ENCODE peak calls at places on chromosome 18, in nine cellular contexts. C, Y, G, B, D, U, P, Q and L are unnamed samples.

GRCh38 chr18:67771271-67771670 is 254.8 kb upstream of the DSEL start:
- DNase-seq in C (no peak), Y (no peak), G (no peak), B (peak; percentile 50), D (no peak), U (no peak), P (peak; percentile 40), Q (no peak), L (no peak)

GRCh38 chr18:21444465-21445023 is 156.0 kb downstream of the ESCO1 start:
- DNase-seq in C (no peak), Y (peak; percentile 65), G (peak; percentile 64), B (peak; percentile 72), D (peak; percentile 42), U (no peak), P (peak; percentile 78), Q (no peak), L (no peak)

GRCh38 chr18:6624271-6624670 is 105.2 kb upstream of the ARHGAP28 start:
- DNase-seq in C (no peak), Y (no peak), G (no peak), B (peak; percentile 63), D (no peak), U (no peak), P (peak; percentile 87), Q (no peak), L (peak; percentile 42)

GRCh38 chr18:8177330-8178016 is 431.8 kb upstream of the RAB12 start:
- DNase-seq in C (no peak), Y (no peak), G (no peak), B (peak; percentile 9), D (no peak), U (no peak), P (peak; percentile 19), Q (peak; percentile 28), L (no peak)

GRCh38 chr18:56043691-56044090 is 455.7 kb upstream of the TCF4 start:
- DNase-seq in C (no peak), Y (no peak), G (no peak), B (no peak), D (no peak), U (peak; percentile 5), P (no peak), Q (peak; percentile 39), L (no peak)

GRCh38 chr18:50805732-50806131 is 14.1 kb downstream of the MRO start:
- DNase-seq in C (no peak), Y (no peak), G (no peak), B (no peak), D (no peak), U (no peak), P (no peak), Q (no peak), L (no peak)

GRCh38 chr18:44637210-44638051 is 43.3 kb upstream of the SETBP1 start:
- DNase-seq in C (no peak), Y (peak; percentile 7), G (no peak), B (peak; percentile 53), D (no peak), U (no peak), P (no peak), Q (no peak), L (no peak)

GRCh38 chr18:50582500-50582899 is 22.6 kb downstream of the MAPK4 start:
- DNase-seq in C (no peak), Y (no peak), G (no peak), B (no peak), D (no peak), U (no peak), P (no peak), Q (no peak), L (no peak)

GRCh38 chr18:49166327-49166726 is 215.6 kb upstream of the SMAD7 start:
- DNase-seq in C (no peak), Y (no peak), G (no peak), B (no peak), D (no peak), U (no peak), P (no peak), Q (no peak), L (no peak)

GRCh38 chr18:49160075-49160930 is 209.5 kb upstream of the SMAD7 start:
- DNase-seq in C (no peak), Y (no peak), G (no peak), B (no peak), D (no peak), U (no peak), P (no peak), Q (no peak), L (no peak)

GRCh38 chr18:49164738-49165137 is 214.0 kb upstream of the SMAD7 start:
- DNase-seq in C (no peak), Y (no peak), G (no peak), B (no peak), D (no peak), U (no peak), P (no peak), Q (no peak), L (no peak)

GRCh38 chr18:49161627-49162026 is 210.9 kb upstream of the SMAD7 start:
- DNase-seq in C (no peak), Y (peak; percentile 91), G (no peak), B (peak; percentile 45), D (no peak), U (no peak), P (peak; percentile 43), Q (no peak), L (no peak)

DNA sequence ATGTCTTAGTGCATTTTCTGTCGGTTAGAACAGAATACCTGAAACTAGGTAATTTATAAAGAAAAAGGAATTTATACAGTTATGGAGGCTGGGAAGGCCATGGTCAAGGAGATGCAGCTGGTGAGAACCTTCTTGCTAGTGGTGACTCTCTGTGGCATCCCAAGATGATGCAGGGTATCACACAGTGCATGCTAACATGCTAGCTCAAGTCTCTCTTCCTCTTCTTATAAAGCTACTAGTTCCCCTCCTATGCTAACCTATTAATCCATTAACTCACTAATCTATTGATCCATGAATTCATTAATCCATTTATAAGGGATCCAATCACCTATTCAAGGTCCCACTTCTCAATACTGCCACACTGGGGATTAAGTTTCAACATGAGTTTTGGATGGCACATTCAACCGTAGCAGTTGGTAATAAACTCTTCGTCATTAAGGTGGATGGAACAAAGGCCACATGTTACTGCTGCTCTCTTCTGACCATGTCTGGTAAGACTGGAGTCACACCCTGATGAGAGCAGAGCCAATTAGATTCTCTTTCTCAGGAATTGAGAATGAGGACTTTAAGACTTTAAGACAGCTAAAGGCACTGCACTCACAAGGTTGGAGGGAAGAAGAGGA is 211.6 kb upstream of the SMAD7 start:
- DNase-seq in C (no peak), Y (peak; percentile 74), G (no peak), B (no peak), D (peak; percentile 61), U (no peak), P (no peak), Q (no peak), L (no peak)
- TF ChIP-seq CTCF in C (no peak), Y (no peak), G (no peak), B (no peak), D (peak; percentile 37), U (no peak), P (no peak), Q (no peak), L (no peak)

GRCh38 chr18:75247041-75247551 is 36.5 kb downstream of the TSHZ1 start:
- DNase-seq in C (no peak), Y (no peak), G (no peak), B (peak; percentile 81), D (no peak), U (no peak), P (peak; percentile 84), Q (no peak), L (no peak)
- H3K4me3 ChIP-seq in C (peak overlapping the region; percentile 39), Y (no peak overlapping the region), G (no peak overlapping the region), B (peak overlapping the region; percentile 59), D (no peak overlapping the region), U (peak overlapping the region; percentile 70), P (peak overlapping the region; percentile 53), Q (peak overlapping the region; percentile 36), L (peak overlapping the region; percentile 44)

GRCh38 chr18:32333781-32334180 is 136.9 kb downstream of the GAREM1 start:
- DNase-seq in C (no peak), Y (no peak), G (no peak), B (no peak), D (no peak), U (no peak), P (peak; percentile 20), Q (no peak), L (no peak)
- TF ChIP-seq CTCF in C (no peak), Y (no peak), G (no peak), B (no peak), D (no peak), U (no peak), P (no peak), Q (no peak), L (no peak)

DNA sequence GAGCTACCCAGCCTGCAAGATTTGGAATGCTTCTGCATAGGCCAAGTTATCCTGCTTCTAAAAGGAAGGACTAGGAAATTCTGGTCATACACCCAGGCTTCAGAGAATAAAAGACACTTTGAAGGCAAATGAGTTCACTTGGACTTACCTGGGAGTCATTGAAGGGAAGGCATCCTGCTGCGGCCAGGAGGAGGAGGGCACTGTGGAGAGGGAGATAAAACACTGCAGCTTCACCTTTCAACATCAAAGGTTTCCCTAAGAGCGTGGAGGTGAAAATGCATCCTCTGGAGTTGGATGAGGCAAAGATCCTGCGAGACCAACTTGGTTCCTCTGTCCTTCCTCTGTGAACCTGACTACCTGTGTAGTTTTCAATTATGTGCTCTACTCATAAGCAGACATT is 79.5 kb upstream of the RIOK3 start:
- DNase-seq in C (no peak), Y (no peak), G (no peak), B (no peak), D (no peak), U (no peak), P (no peak), Q (no peak), L (no peak)
- H3K4me3 ChIP-seq in C (no peak overlapping the region), Y (no peak overlapping the region), G (no peak overlapping the region), B (no peak overlapping the region), D (no peak overlapping the region), U (no peak overlapping the region), P (no peak overlapping the region), Q (no peak overlapping the region), L (no peak overlapping the region)

DNA sequence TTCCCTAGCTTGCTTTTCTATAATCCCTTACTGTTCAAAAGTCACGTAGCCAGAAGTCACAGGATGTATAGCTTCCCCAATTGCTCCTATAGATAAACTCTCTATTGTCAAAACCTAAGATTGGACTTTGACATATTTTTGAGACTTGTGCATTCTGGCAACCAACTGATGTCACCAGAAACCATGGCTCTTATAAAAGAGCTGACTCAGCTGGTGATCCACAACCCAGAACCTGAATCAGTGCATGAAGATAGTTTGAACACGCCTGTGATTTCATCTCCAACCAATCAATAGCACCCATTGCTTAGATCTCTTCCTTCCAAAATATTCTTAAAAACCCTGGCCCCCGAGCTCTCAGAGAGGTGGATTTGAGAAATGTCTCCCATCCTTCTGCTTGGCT is 639.9 kb upstream of the PIK3C3 start:
- DNase-seq in C (no peak), Y (no peak), G (no peak), B (no peak), D (no peak), U (no peak), P (no peak), Q (no peak), L (no peak)
- TF ChIP-seq CTCF in C (no peak), Y (no peak), G (no peak), B (no peak), D (no peak), U (no peak), P (no peak), Q (no peak), L (no peak)

GRCh38 chr18:61605376-61606067 is 272.3 kb downstream of the CDH20 start:
- DNase-seq in C (no peak), Y (no peak), G (no peak), B (no peak), D (no peak), U (no peak), P (peak; percentile 8), Q (no peak), L (no peak)
- H3K4me3 ChIP-seq in C (no peak overlapping the region), Y (no peak overlapping the region), G (peak overlapping the region; percentile 51), B (peak overlapping the region; percentile 50), D (no peak overlapping the region), U (peak overlapping the region; percentile 66), P (peak overlapping the region; percentile 59), Q (no peak overlapping the region), L (peak overlapping the region; percentile 42)

GRCh38 chr18:48098007-48098406 is 167.5 kb upstream of the SMAD2 start:
- DNase-seq in C (no peak), Y (no peak), G (no peak), B (no peak), D (no peak), U (no peak), P (no peak), Q (no peak), L (no peak)
- TF ChIP-seq CTCF in C (no peak), Y (no peak), G (no peak), B (no peak), D (no peak), U (no peak), P (no peak), Q (no peak), L (no peak)